ENCODE peak calls at places on chromosomes 3 and 15, in six cellular contexts. One of them, this sample, is unnamed.

GRCh38 chr3:156681003-156681402 is 6.6 kb downstream of the TIPARP start:
- DNase-seq in stomach: peak
- DNase-seq in breast epithelium: peak
- DNase-seq in GM12891: no peak
- DNase-seq in esophagus muscularis mucosa: no peak
- DNase-seq in HepG2: peak
- DNase-seq in this sample: peak

GRCh38 chr3:47404420-47404819 is 23.6 kb downstream of the PTPN23 start:
- DNase-seq in stomach: no peak
- DNase-seq in breast epithelium: no peak
- DNase-seq in GM12891: no peak
- DNase-seq in esophagus muscularis mucosa: no peak
- DNase-seq in HepG2: no peak
- DNase-seq in this sample: no peak

GRCh38 chr3:159866201-159866746 is 122.4 kb upstream of the IL12A start:
- DNase-seq in stomach: no peak
- DNase-seq in breast epithelium: no peak
- DNase-seq in GM12891: no peak
- DNase-seq in esophagus muscularis mucosa: no peak
- DNase-seq in HepG2: no peak
- DNase-seq in this sample: no peak

GRCh38 chr3:14278799-14279705 is 100.4 kb downstream of the LSM3 start:
- DNase-seq in stomach: no peak
- DNase-seq in breast epithelium: no peak
- DNase-seq in GM12891: no peak
- DNase-seq in esophagus muscularis mucosa: no peak
- DNase-seq in HepG2: no peak
- DNase-seq in this sample: no peak

GRCh38 chr3:179018808-179019207 is 52.8 kb downstream of the ZMAT3 start:
- DNase-seq in stomach: no peak
- DNase-seq in breast epithelium: no peak
- DNase-seq in GM12891: no peak
- DNase-seq in esophagus muscularis mucosa: no peak
- DNase-seq in HepG2: no peak
- DNase-seq in this sample: no peak

GRCh38 chr3:133965033-133965570 is 64.6 kb downstream of the SLCO2A1 start:
- DNase-seq in stomach: no peak
- DNase-seq in breast epithelium: no peak
- DNase-seq in GM12891: no peak
- DNase-seq in esophagus muscularis mucosa: no peak
- DNase-seq in HepG2: no peak
- DNase-seq in this sample: peak

GRCh38 chr3:140223631-140224030 is 288.6 kb downstream of the CLSTN2 start:
- DNase-seq in stomach: no peak
- DNase-seq in breast epithelium: no peak
- DNase-seq in GM12891: no peak
- DNase-seq in esophagus muscularis mucosa: no peak
- DNase-seq in HepG2: peak
- DNase-seq in this sample: no peak

GRCh38 chr15:88232771-88233170 is 23.8 kb downstream of the NTRK3 start:
- DNase-seq in stomach: no peak
- DNase-seq in breast epithelium: no peak
- DNase-seq in GM12891: no peak
- DNase-seq in esophagus muscularis mucosa: no peak
- DNase-seq in HepG2: no peak
- DNase-seq in this sample: no peak

GRCh38 chr3:107629556-107629955 is 106.8 kb downstream of the BBX start:
- DNase-seq in stomach: no peak
- DNase-seq in breast epithelium: no peak
- DNase-seq in GM12891: no peak
- DNase-seq in esophagus muscularis mucosa: no peak
- DNase-seq in HepG2: no peak
- DNase-seq in this sample: no peak

GRCh38 chr15:70199601-70200000 is 101.9 kb upstream of the TLE3 start:
- DNase-seq in stomach: no peak
- DNase-seq in breast epithelium: no peak
- DNase-seq in GM12891: no peak
- DNase-seq in esophagus muscularis mucosa: no peak
- DNase-seq in HepG2: no peak
- DNase-seq in this sample: no peak

GRCh38 chr3:117565777-117566176 is 856.2 kb downstream of the TUSC7 start:
- DNase-seq in stomach: no peak
- DNase-seq in breast epithelium: no peak
- DNase-seq in GM12891: no peak
- DNase-seq in esophagus muscularis mucosa: no peak
- DNase-seq in HepG2: no peak
- DNase-seq in this sample: no peak

GRCh38 chr3:73759290-73759689 is 134.5 kb upstream of the PDZRN3 start:
- DNase-seq in stomach: no peak
- DNase-seq in breast epithelium: no peak
- DNase-seq in GM12891: no peak
- DNase-seq in esophagus muscularis mucosa: no peak
- DNase-seq in HepG2: no peak
- DNase-seq in this sample: no peak

GRCh38 chr15:52751522-52751921 is 38.6 kb downstream of the ONECUT1 start:
- DNase-seq in stomach: no peak
- DNase-seq in breast epithelium: no peak
- DNase-seq in GM12891: no peak
- DNase-seq in esophagus muscularis mucosa: no peak
- DNase-seq in HepG2: no peak
- DNase-seq in this sample: no peak

GRCh38 chr15:52749250-52749649 is 40.9 kb downstream of the ONECUT1 start:
- DNase-seq in stomach: no peak
- DNase-seq in breast epithelium: no peak
- DNase-seq in GM12891: no peak
- DNase-seq in esophagus muscularis mucosa: no peak
- DNase-seq in HepG2: no peak
- DNase-seq in this sample: no peak

GRCh38 chr15:52745326-52746161 is 44.6 kb downstream of the ONECUT1 start:
- DNase-seq in stomach: no peak
- DNase-seq in breast epithelium: no peak
- DNase-seq in GM12891: no peak
- DNase-seq in esophagus muscularis mucosa: no peak
- DNase-seq in HepG2: no peak
- DNase-seq in this sample: no peak

DNA sequence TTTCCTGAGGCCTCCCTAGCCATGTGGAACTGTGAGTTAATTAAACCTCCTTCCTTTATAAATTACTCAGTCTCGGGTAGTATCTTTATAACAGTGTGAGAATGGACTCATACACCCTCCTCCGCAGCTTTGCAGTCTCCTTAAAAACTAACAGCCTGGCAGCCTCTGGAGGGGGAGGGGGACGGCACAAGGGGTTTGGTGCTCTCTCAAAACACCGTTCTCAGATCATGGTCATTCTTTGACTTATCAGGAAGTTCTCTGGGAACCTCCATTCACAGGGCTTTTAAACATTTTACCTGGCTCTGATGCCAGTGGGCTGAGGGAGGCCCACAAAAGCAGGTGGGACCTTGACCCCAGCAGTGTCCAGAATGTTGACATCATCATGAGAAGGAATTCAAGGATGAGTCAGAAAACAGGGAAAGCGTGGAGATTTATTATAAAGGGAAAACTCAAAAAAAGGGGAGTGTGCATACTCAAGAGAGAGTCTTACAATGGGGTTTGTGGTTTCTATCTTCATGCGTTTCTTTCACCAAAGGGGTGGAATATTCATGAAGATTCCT is 43.9 kb downstream of the ONECUT1 start:
- DNase-seq in stomach: no peak
- DNase-seq in breast epithelium: no peak
- DNase-seq in GM12891: no peak
- DNase-seq in esophagus muscularis mucosa: peak
- DNase-seq in HepG2: peak
- DNase-seq in this sample: no peak
- TF ChIP-seq POLR2A in stomach: no peak
- TF ChIP-seq POLR2A in breast epithelium: no peak
- TF ChIP-seq POLR2A in GM12891: no peak
- TF ChIP-seq POLR2A in esophagus muscularis mucosa: no peak
- TF ChIP-seq POLR2A in HepG2: no peak
- TF ChIP-seq POLR2A in this sample: no peak

GRCh38 chr3:40465111-40465407 is 7.9 kb downstream of the RPL14 start:
- DNase-seq in stomach: no peak
- DNase-seq in breast epithelium: no peak
- DNase-seq in GM12891: no peak
- DNase-seq in esophagus muscularis mucosa: no peak
- DNase-seq in HepG2: no peak
- DNase-seq in this sample: no peak

GRCh38 chr3:40468018-40468417 is 8.9 kb upstream of the ZNF619 start:
- DNase-seq in stomach: no peak
- DNase-seq in breast epithelium: no peak
- DNase-seq in GM12891: no peak
- DNase-seq in esophagus muscularis mucosa: no peak
- DNase-seq in HepG2: peak
- DNase-seq in this sample: no peak

GRCh38 chr3:40465456-40465855 is 8.3 kb downstream of the RPL14 start:
- DNase-seq in stomach: no peak
- DNase-seq in breast epithelium: no peak
- DNase-seq in GM12891: no peak
- DNase-seq in esophagus muscularis mucosa: no peak
- DNase-seq in HepG2: no peak
- DNase-seq in this sample: no peak

GRCh38 chr3:40463579-40463978 is 6.4 kb downstream of the RPL14 start:
- DNase-seq in stomach: no peak
- DNase-seq in breast epithelium: no peak
- DNase-seq in GM12891: no peak
- DNase-seq in esophagus muscularis mucosa: no peak
- DNase-seq in HepG2: no peak
- DNase-seq in this sample: no peak

GRCh38 chr3:40464339-40465110 is 7.4 kb downstream of the RPL14 start:
- DNase-seq in stomach: no peak
- DNase-seq in breast epithelium: no peak
- DNase-seq in GM12891: no peak
- DNase-seq in esophagus muscularis mucosa: no peak
- DNase-seq in HepG2: no peak
- DNase-seq in this sample: no peak
- TF ChIP-seq POLR2AphosphoS5 in stomach: no peak
- TF ChIP-seq POLR2AphosphoS5 in breast epithelium: no peak
- TF ChIP-seq POLR2AphosphoS5 in GM12891: peak
- TF ChIP-seq POLR2AphosphoS5 in esophagus muscularis mucosa: no peak
- TF ChIP-seq POLR2AphosphoS5 in HepG2: peak
- TF ChIP-seq POLR2AphosphoS5 in this sample: peak

GRCh38 chr3:123584284-123584987 is 417 bp downstream of the HACD2 start:
- DNase-seq in stomach: peak
- DNase-seq in breast epithelium: peak
- DNase-seq in GM12891: no peak
- DNase-seq in esophagus muscularis mucosa: peak
- DNase-seq in HepG2: no peak
- DNase-seq in this sample: peak

GRCh38 chr3:123586966-123587365 is 2.1 kb upstream of the HACD2 start:
- DNase-seq in stomach: no peak
- DNase-seq in breast epithelium: no peak
- DNase-seq in GM12891: no peak
- DNase-seq in esophagus muscularis mucosa: peak
- DNase-seq in HepG2: no peak
- DNase-seq in this sample: no peak

GRCh38 chr3:123584988-123585937 is at the start of gene HACD2:
- DNase-seq in stomach: peak
- DNase-seq in breast epithelium: peak
- DNase-seq in GM12891: peak
- DNase-seq in esophagus muscularis mucosa: peak
- DNase-seq in HepG2: peak
- DNase-seq in this sample: peak

GRCh38 chr3:123587399-123587798 is 2.5 kb upstream of the HACD2 start:
- DNase-seq in stomach: no peak
- DNase-seq in breast epithelium: no peak
- DNase-seq in GM12891: no peak
- DNase-seq in esophagus muscularis mucosa: peak
- DNase-seq in HepG2: no peak
- DNase-seq in this sample: no peak

GRCh38 chr3:123586131-123586530 is 1.3 kb upstream of the HACD2 start:
- DNase-seq in stomach: peak
- DNase-seq in breast epithelium: no peak
- DNase-seq in GM12891: no peak
- DNase-seq in esophagus muscularis mucosa: peak
- DNase-seq in HepG2: peak
- DNase-seq in this sample: no peak
- TF ChIP-seq POLR2A in stomach: no peak
- TF ChIP-seq POLR2A in breast epithelium: no peak
- TF ChIP-seq POLR2A in GM12891: no peak
- TF ChIP-seq POLR2A in esophagus muscularis mucosa: no peak
- TF ChIP-seq POLR2A in HepG2: peak
- TF ChIP-seq POLR2A in this sample: no peak

GRCh38 chr3:191379473-191379872 is 49.1 kb upstream of the UTS2B start:
- DNase-seq in stomach: no peak
- DNase-seq in breast epithelium: no peak
- DNase-seq in GM12891: no peak
- DNase-seq in esophagus muscularis mucosa: no peak
- DNase-seq in HepG2: no peak
- DNase-seq in this sample: no peak

GRCh38 chr3:191380001-191380400 is 49.7 kb upstream of the UTS2B start:
- DNase-seq in stomach: no peak
- DNase-seq in breast epithelium: no peak
- DNase-seq in GM12891: no peak
- DNase-seq in esophagus muscularis mucosa: no peak
- DNase-seq in HepG2: no peak
- DNase-seq in this sample: no peak

GRCh38 chr3:191378142-191378541 is 47.8 kb upstream of the UTS2B start:
- DNase-seq in stomach: no peak
- DNase-seq in breast epithelium: no peak
- DNase-seq in GM12891: no peak
- DNase-seq in esophagus muscularis mucosa: no peak
- DNase-seq in HepG2: no peak
- DNase-seq in this sample: no peak

GRCh38 chr3:191373327-191373726 is 43.0 kb upstream of the UTS2B start:
- DNase-seq in stomach: no peak
- DNase-seq in breast epithelium: no peak
- DNase-seq in GM12891: no peak
- DNase-seq in esophagus muscularis mucosa: no peak
- DNase-seq in HepG2: no peak
- DNase-seq in this sample: no peak

GRCh38 chr3:191376742-191377141 is 46.4 kb upstream of the UTS2B start:
- DNase-seq in stomach: no peak
- DNase-seq in breast epithelium: no peak
- DNase-seq in GM12891: no peak
- DNase-seq in esophagus muscularis mucosa: no peak
- DNase-seq in HepG2: no peak
- DNase-seq in this sample: no peak
- TF ChIP-seq POLR2AphosphoS5 in stomach: peak
- TF ChIP-seq POLR2AphosphoS5 in breast epithelium: no peak
- TF ChIP-seq POLR2AphosphoS5 in GM12891: no peak
- TF ChIP-seq POLR2AphosphoS5 in esophagus muscularis mucosa: no peak
- TF ChIP-seq POLR2AphosphoS5 in HepG2: no peak
- TF ChIP-seq POLR2AphosphoS5 in this sample: peak